ENCODE peak calls at places on chromosome 17, in nine cellular contexts. One of them, this sample, is unnamed.

GRCh38 chr17:66777689-66778225 is 57.2 kb upstream of the CACNG5 start:
- DNase-seq in effector memory CD4-positive, alpha-beta T cell: no peak
- DNase-seq in heart left ventricle: no peak
- DNase-seq in T-helper 17 cell: no peak
- DNase-seq in activated naive CD8-positive, alpha-beta T cell treated with anti-CD3 and anti-CD28 coated beads, Interleukin-2, amount 50 U/mL, for 16 hours: no peak
- DNase-seq in ovary: no peak
- DNase-seq in effector CD8-positive, alpha-beta T cell: no peak
- DNase-seq in C1 segment of cervical spinal cord: peak; percentile 13
- DNase-seq in stimulated activated naive B cell treated with anti-CD40 and anti-IgM and Interleukin-4, amounts not matched to agents 10 μg/mL and 1 μg/mL and 100 μg/mL, for 72 hours: no peak
- DNase-seq in this sample: no peak

GRCh38 chr17:17824119-17824779 is 12.5 kb downstream of the SREBF1 start:
- DNase-seq in heart left ventricle: no peak
- DNase-seq in ovary: peak; percentile 63
- DNase-seq in activated naive CD8-positive, alpha-beta T cell treated with anti-CD3 and anti-CD28 coated beads, Interleukin-2, amount 50 U/mL, for 16 hours: no peak
- DNase-seq in T-helper 17 cell: no peak
- DNase-seq in C1 segment of cervical spinal cord: no peak
- DNase-seq in effector memory CD4-positive, alpha-beta T cell: no peak
- DNase-seq in stimulated activated naive B cell treated with anti-CD40 and anti-IgM and Interleukin-4, amounts not matched to agents 10 μg/mL and 1 μg/mL and 100 μg/mL, for 72 hours: peak; percentile 46
- DNase-seq in effector CD8-positive, alpha-beta T cell: no peak
- DNase-seq in this sample: no peak

GRCh38 chr17:55818451-55819375 is 67.9 kb downstream of the PCTP start:
- DNase-seq in ovary: no peak
- DNase-seq in effector CD8-positive, alpha-beta T cell: no peak
- DNase-seq in T-helper 17 cell: no peak
- DNase-seq in activated naive CD8-positive, alpha-beta T cell treated with anti-CD3 and anti-CD28 coated beads, Interleukin-2, amount 50 U/mL, for 16 hours: no peak
- DNase-seq in effector memory CD4-positive, alpha-beta T cell: no peak
- DNase-seq in heart left ventricle: no peak
- DNase-seq in stimulated activated naive B cell treated with anti-CD40 and anti-IgM and Interleukin-4, amounts not matched to agents 10 μg/mL and 1 μg/mL and 100 μg/mL, for 72 hours: no peak
- DNase-seq in C1 segment of cervical spinal cord: no peak
- DNase-seq in this sample: no peak

GRCh38 chr17:79947351-79948031 is 88.2 kb downstream of the TBC1D16 start:
- DNase-seq in effector CD8-positive, alpha-beta T cell: no peak
- DNase-seq in effector memory CD4-positive, alpha-beta T cell: no peak
- DNase-seq in C1 segment of cervical spinal cord: no peak
- DNase-seq in ovary: peak; percentile 24
- DNase-seq in activated naive CD8-positive, alpha-beta T cell treated with anti-CD3 and anti-CD28 coated beads, Interleukin-2, amount 50 U/mL, for 16 hours: no peak
- DNase-seq in T-helper 17 cell: no peak
- DNase-seq in stimulated activated naive B cell treated with anti-CD40 and anti-IgM and Interleukin-4, amounts not matched to agents 10 μg/mL and 1 μg/mL and 100 μg/mL, for 72 hours: no peak
- DNase-seq in heart left ventricle: peak; percentile 20
- DNase-seq in this sample: no peak

GRCh38 chr17:4986951-4987766 is at the start of gene CAMTA2:
- DNase-seq in effector memory CD4-positive, alpha-beta T cell: peak; percentile 83
- DNase-seq in T-helper 17 cell: peak; percentile 79
- DNase-seq in ovary: peak; percentile 92
- DNase-seq in C1 segment of cervical spinal cord: peak; percentile 66
- DNase-seq in activated naive CD8-positive, alpha-beta T cell treated with anti-CD3 and anti-CD28 coated beads, Interleukin-2, amount 50 U/mL, for 16 hours: peak; percentile 76
- DNase-seq in effector CD8-positive, alpha-beta T cell: peak; percentile 73
- DNase-seq in heart left ventricle: peak; percentile 94
- DNase-seq in stimulated activated naive B cell treated with anti-CD40 and anti-IgM and Interleukin-4, amounts not matched to agents 10 μg/mL and 1 μg/mL and 100 μg/mL, for 72 hours: peak; percentile 71
- DNase-seq in this sample: peak; percentile 87

GRCh38 chr17:76599699-76600460 is 14.2 kb upstream of the ST6GALNAC2 start:
- DNase-seq in effector memory CD4-positive, alpha-beta T cell: no peak
- DNase-seq in effector CD8-positive, alpha-beta T cell: no peak
- DNase-seq in ovary: no peak
- DNase-seq in heart left ventricle: no peak
- DNase-seq in C1 segment of cervical spinal cord: no peak
- DNase-seq in stimulated activated naive B cell treated with anti-CD40 and anti-IgM and Interleukin-4, amounts not matched to agents 10 μg/mL and 1 μg/mL and 100 μg/mL, for 72 hours: no peak
- DNase-seq in activated naive CD8-positive, alpha-beta T cell treated with anti-CD3 and anti-CD28 coated beads, Interleukin-2, amount 50 U/mL, for 16 hours: no peak
- DNase-seq in T-helper 17 cell: no peak
- DNase-seq in this sample: no peak

GRCh38 chr17:28725166-28725659 is 820 bp downstream of the TLCD1 start:
- DNase-seq in ovary: no peak
- DNase-seq in T-helper 17 cell: no peak
- DNase-seq in C1 segment of cervical spinal cord: no peak
- DNase-seq in activated naive CD8-positive, alpha-beta T cell treated with anti-CD3 and anti-CD28 coated beads, Interleukin-2, amount 50 U/mL, for 16 hours: no peak
- DNase-seq in stimulated activated naive B cell treated with anti-CD40 and anti-IgM and Interleukin-4, amounts not matched to agents 10 μg/mL and 1 μg/mL and 100 μg/mL, for 72 hours: no peak
- DNase-seq in effector memory CD4-positive, alpha-beta T cell: no peak
- DNase-seq in heart left ventricle: no peak
- DNase-seq in effector CD8-positive, alpha-beta T cell: no peak
- DNase-seq in this sample: no peak

GRCh38 chr17:65559802-65560627 is 1.4 kb downstream of the AXIN2 start:
- DNase-seq in heart left ventricle: peak; percentile 54
- DNase-seq in C1 segment of cervical spinal cord: no peak
- DNase-seq in effector memory CD4-positive, alpha-beta T cell: peak; percentile 14
- DNase-seq in stimulated activated naive B cell treated with anti-CD40 and anti-IgM and Interleukin-4, amounts not matched to agents 10 μg/mL and 1 μg/mL and 100 μg/mL, for 72 hours: no peak
- DNase-seq in T-helper 17 cell: peak; percentile 30
- DNase-seq in effector CD8-positive, alpha-beta T cell: no peak
- DNase-seq in activated naive CD8-positive, alpha-beta T cell treated with anti-CD3 and anti-CD28 coated beads, Interleukin-2, amount 50 U/mL, for 16 hours: no peak
- DNase-seq in ovary: peak; percentile 77
- DNase-seq in this sample: no peak

GRCh38 chr17:61837175-61838051 is 25.9 kb downstream of the BRIP1 start:
- DNase-seq in effector memory CD4-positive, alpha-beta T cell: peak; percentile 20
- DNase-seq in activated naive CD8-positive, alpha-beta T cell treated with anti-CD3 and anti-CD28 coated beads, Interleukin-2, amount 50 U/mL, for 16 hours: peak; percentile 2
- DNase-seq in heart left ventricle: peak; percentile 41
- DNase-seq in T-helper 17 cell: peak; percentile 28
- DNase-seq in stimulated activated naive B cell treated with anti-CD40 and anti-IgM and Interleukin-4, amounts not matched to agents 10 μg/mL and 1 μg/mL and 100 μg/mL, for 72 hours: no peak
- DNase-seq in ovary: peak; percentile 47
- DNase-seq in effector CD8-positive, alpha-beta T cell: no peak
- DNase-seq in C1 segment of cervical spinal cord: no peak
- DNase-seq in this sample: peak; percentile 39

GRCh38 chr17:83056583-83057396 is 22.6 kb upstream of the METRNL start:
- DNase-seq in effector memory CD4-positive, alpha-beta T cell: no peak
- DNase-seq in effector CD8-positive, alpha-beta T cell: no peak
- DNase-seq in stimulated activated naive B cell treated with anti-CD40 and anti-IgM and Interleukin-4, amounts not matched to agents 10 μg/mL and 1 μg/mL and 100 μg/mL, for 72 hours: no peak
- DNase-seq in C1 segment of cervical spinal cord: no peak
- DNase-seq in activated naive CD8-positive, alpha-beta T cell treated with anti-CD3 and anti-CD28 coated beads, Interleukin-2, amount 50 U/mL, for 16 hours: no peak
- DNase-seq in heart left ventricle: no peak
- DNase-seq in T-helper 17 cell: no peak
- DNase-seq in ovary: no peak
- DNase-seq in this sample: no peak

GRCh38 chr17:80528521-80528920 is 16.1 kb upstream of the RPTOR start:
- DNase-seq in activated naive CD8-positive, alpha-beta T cell treated with anti-CD3 and anti-CD28 coated beads, Interleukin-2, amount 50 U/mL, for 16 hours: no peak
- DNase-seq in effector CD8-positive, alpha-beta T cell: no peak
- DNase-seq in stimulated activated naive B cell treated with anti-CD40 and anti-IgM and Interleukin-4, amounts not matched to agents 10 μg/mL and 1 μg/mL and 100 μg/mL, for 72 hours: no peak
- DNase-seq in T-helper 17 cell: no peak
- DNase-seq in C1 segment of cervical spinal cord: no peak
- DNase-seq in heart left ventricle: no peak
- DNase-seq in effector memory CD4-positive, alpha-beta T cell: no peak
- DNase-seq in ovary: no peak
- DNase-seq in this sample: no peak

GRCh38 chr17:81884520-81884919 is 6.9 kb downstream of the ALYREF start:
- DNase-seq in C1 segment of cervical spinal cord: no peak
- DNase-seq in T-helper 17 cell: no peak
- DNase-seq in activated naive CD8-positive, alpha-beta T cell treated with anti-CD3 and anti-CD28 coated beads, Interleukin-2, amount 50 U/mL, for 16 hours: no peak
- DNase-seq in effector CD8-positive, alpha-beta T cell: no peak
- DNase-seq in heart left ventricle: no peak
- DNase-seq in effector memory CD4-positive, alpha-beta T cell: no peak
- DNase-seq in stimulated activated naive B cell treated with anti-CD40 and anti-IgM and Interleukin-4, amounts not matched to agents 10 μg/mL and 1 μg/mL and 100 μg/mL, for 72 hours: no peak
- DNase-seq in ovary: no peak
- DNase-seq in this sample: no peak

GRCh38 chr17:76391200-76391715 is 6.8 kb downstream of the SPHK1 start:
- DNase-seq in ovary: no peak
- DNase-seq in effector memory CD4-positive, alpha-beta T cell: no peak
- DNase-seq in T-helper 17 cell: no peak
- DNase-seq in effector CD8-positive, alpha-beta T cell: no peak
- DNase-seq in heart left ventricle: no peak
- DNase-seq in C1 segment of cervical spinal cord: no peak
- DNase-seq in activated naive CD8-positive, alpha-beta T cell treated with anti-CD3 and anti-CD28 coated beads, Interleukin-2, amount 50 U/mL, for 16 hours: no peak
- DNase-seq in stimulated activated naive B cell treated with anti-CD40 and anti-IgM and Interleukin-4, amounts not matched to agents 10 μg/mL and 1 μg/mL and 100 μg/mL, for 72 hours: no peak
- DNase-seq in this sample: no peak

GRCh38 chr17:61402978-61403845 is 3.6 kb downstream of the TBX2 start:
- DNase-seq in heart left ventricle: no peak
- DNase-seq in C1 segment of cervical spinal cord: no peak
- DNase-seq in effector CD8-positive, alpha-beta T cell: no peak
- DNase-seq in ovary: peak; percentile 21
- DNase-seq in T-helper 17 cell: no peak
- DNase-seq in stimulated activated naive B cell treated with anti-CD40 and anti-IgM and Interleukin-4, amounts not matched to agents 10 μg/mL and 1 μg/mL and 100 μg/mL, for 72 hours: no peak
- DNase-seq in activated naive CD8-positive, alpha-beta T cell treated with anti-CD3 and anti-CD28 coated beads, Interleukin-2, amount 50 U/mL, for 16 hours: no peak
- DNase-seq in effector memory CD4-positive, alpha-beta T cell: no peak
- DNase-seq in this sample: no peak

GRCh38 chr17:9529033-9529748 is 46.4 kb downstream of the STX8 start:
- DNase-seq in C1 segment of cervical spinal cord: no peak
- DNase-seq in activated naive CD8-positive, alpha-beta T cell treated with anti-CD3 and anti-CD28 coated beads, Interleukin-2, amount 50 U/mL, for 16 hours: no peak
- DNase-seq in effector CD8-positive, alpha-beta T cell: no peak
- DNase-seq in ovary: no peak
- DNase-seq in heart left ventricle: no peak
- DNase-seq in effector memory CD4-positive, alpha-beta T cell: no peak
- DNase-seq in T-helper 17 cell: no peak
- DNase-seq in stimulated activated naive B cell treated with anti-CD40 and anti-IgM and Interleukin-4, amounts not matched to agents 10 μg/mL and 1 μg/mL and 100 μg/mL, for 72 hours: no peak
- DNase-seq in this sample: no peak

GRCh38 chr17:8122391-8122922 is 1.4 kb downstream of the HES7 start:
- DNase-seq in T-helper 17 cell: no peak
- DNase-seq in effector CD8-positive, alpha-beta T cell: no peak
- DNase-seq in C1 segment of cervical spinal cord: no peak
- DNase-seq in stimulated activated naive B cell treated with anti-CD40 and anti-IgM and Interleukin-4, amounts not matched to agents 10 μg/mL and 1 μg/mL and 100 μg/mL, for 72 hours: no peak
- DNase-seq in heart left ventricle: no peak
- DNase-seq in ovary: no peak
- DNase-seq in activated naive CD8-positive, alpha-beta T cell treated with anti-CD3 and anti-CD28 coated beads, Interleukin-2, amount 50 U/mL, for 16 hours: no peak
- DNase-seq in effector memory CD4-positive, alpha-beta T cell: no peak
- DNase-seq in this sample: no peak

GRCh38 chr17:46025510-46025909 is 26.5 kb downstream of the STH start:
- DNase-seq in activated naive CD8-positive, alpha-beta T cell treated with anti-CD3 and anti-CD28 coated beads, Interleukin-2, amount 50 U/mL, for 16 hours: no peak
- DNase-seq in effector memory CD4-positive, alpha-beta T cell: no peak
- DNase-seq in effector CD8-positive, alpha-beta T cell: no peak
- DNase-seq in heart left ventricle: no peak
- DNase-seq in C1 segment of cervical spinal cord: no peak
- DNase-seq in T-helper 17 cell: no peak
- DNase-seq in ovary: no peak
- DNase-seq in stimulated activated naive B cell treated with anti-CD40 and anti-IgM and Interleukin-4, amounts not matched to agents 10 μg/mL and 1 μg/mL and 100 μg/mL, for 72 hours: no peak
- DNase-seq in this sample: no peak

GRCh38 chr17:43350888-43351361 is 47.9 kb upstream of the ARL4D start:
- DNase-seq in heart left ventricle: no peak
- DNase-seq in effector memory CD4-positive, alpha-beta T cell: no peak
- DNase-seq in activated naive CD8-positive, alpha-beta T cell treated with anti-CD3 and anti-CD28 coated beads, Interleukin-2, amount 50 U/mL, for 16 hours: no peak
- DNase-seq in T-helper 17 cell: no peak
- DNase-seq in C1 segment of cervical spinal cord: no peak
- DNase-seq in effector CD8-positive, alpha-beta T cell: no peak
- DNase-seq in ovary: no peak
- DNase-seq in stimulated activated naive B cell treated with anti-CD40 and anti-IgM and Interleukin-4, amounts not matched to agents 10 μg/mL and 1 μg/mL and 100 μg/mL, for 72 hours: no peak
- DNase-seq in this sample: no peak

GRCh38 chr17:29238133-29238850 is 8.4 kb upstream of the CRYBA1 start:
- DNase-seq in activated naive CD8-positive, alpha-beta T cell treated with anti-CD3 and anti-CD28 coated beads, Interleukin-2, amount 50 U/mL, for 16 hours: no peak
- DNase-seq in C1 segment of cervical spinal cord: no peak
- DNase-seq in ovary: no peak
- DNase-seq in heart left ventricle: no peak
- DNase-seq in effector CD8-positive, alpha-beta T cell: no peak
- DNase-seq in stimulated activated naive B cell treated with anti-CD40 and anti-IgM and Interleukin-4, amounts not matched to agents 10 μg/mL and 1 μg/mL and 100 μg/mL, for 72 hours: no peak
- DNase-seq in effector memory CD4-positive, alpha-beta T cell: no peak
- DNase-seq in T-helper 17 cell: no peak
- DNase-seq in this sample: no peak

GRCh38 chr17:50649042-50649908 is 14.6 kb downstream of the ABCC3 start:
- DNase-seq in stimulated activated naive B cell treated with anti-CD40 and anti-IgM and Interleukin-4, amounts not matched to agents 10 μg/mL and 1 μg/mL and 100 μg/mL, for 72 hours: no peak
- DNase-seq in T-helper 17 cell: no peak
- DNase-seq in activated naive CD8-positive, alpha-beta T cell treated with anti-CD3 and anti-CD28 coated beads, Interleukin-2, amount 50 U/mL, for 16 hours: no peak
- DNase-seq in C1 segment of cervical spinal cord: no peak
- DNase-seq in effector CD8-positive, alpha-beta T cell: no peak
- DNase-seq in ovary: no peak
- DNase-seq in heart left ventricle: no peak
- DNase-seq in effector memory CD4-positive, alpha-beta T cell: no peak
- DNase-seq in this sample: no peak

GRCh38 chr17:31561469-31562412 is 170.3 kb downstream of the RAB11FIP4 start:
- DNase-seq in activated naive CD8-positive, alpha-beta T cell treated with anti-CD3 and anti-CD28 coated beads, Interleukin-2, amount 50 U/mL, for 16 hours: no peak
- DNase-seq in effector CD8-positive, alpha-beta T cell: no peak
- DNase-seq in effector memory CD4-positive, alpha-beta T cell: no peak
- DNase-seq in T-helper 17 cell: no peak
- DNase-seq in stimulated activated naive B cell treated with anti-CD40 and anti-IgM and Interleukin-4, amounts not matched to agents 10 μg/mL and 1 μg/mL and 100 μg/mL, for 72 hours: no peak
- DNase-seq in ovary: no peak
- DNase-seq in C1 segment of cervical spinal cord: no peak
- DNase-seq in heart left ventricle: no peak
- DNase-seq in this sample: no peak

GRCh38 chr17:59712856-59713255 is 5.4 kb downstream of the VMP1 start:
- DNase-seq in T-helper 17 cell: no peak
- DNase-seq in C1 segment of cervical spinal cord: no peak
- DNase-seq in heart left ventricle: no peak
- DNase-seq in effector memory CD4-positive, alpha-beta T cell: no peak
- DNase-seq in stimulated activated naive B cell treated with anti-CD40 and anti-IgM and Interleukin-4, amounts not matched to agents 10 μg/mL and 1 μg/mL and 100 μg/mL, for 72 hours: no peak
- DNase-seq in activated naive CD8-positive, alpha-beta T cell treated with anti-CD3 and anti-CD28 coated beads, Interleukin-2, amount 50 U/mL, for 16 hours: no peak
- DNase-seq in effector CD8-positive, alpha-beta T cell: no peak
- DNase-seq in ovary: no peak
- DNase-seq in this sample: no peak

GRCh38 chr17:41547378-41547841 is 19.3 kb upstream of the KRT19 start:
- DNase-seq in activated naive CD8-positive, alpha-beta T cell treated with anti-CD3 and anti-CD28 coated beads, Interleukin-2, amount 50 U/mL, for 16 hours: no peak
- DNase-seq in heart left ventricle: no peak
- DNase-seq in effector CD8-positive, alpha-beta T cell: no peak
- DNase-seq in T-helper 17 cell: no peak
- DNase-seq in ovary: peak; percentile 46
- DNase-seq in effector memory CD4-positive, alpha-beta T cell: no peak
- DNase-seq in stimulated activated naive B cell treated with anti-CD40 and anti-IgM and Interleukin-4, amounts not matched to agents 10 μg/mL and 1 μg/mL and 100 μg/mL, for 72 hours: no peak
- DNase-seq in C1 segment of cervical spinal cord: no peak
- DNase-seq in this sample: no peak

GRCh38 chr17:83124871-83125514 is 45.6 kb downstream of the METRNL start:
- DNase-seq in effector memory CD4-positive, alpha-beta T cell: peak; percentile 21
- DNase-seq in C1 segment of cervical spinal cord: no peak
- DNase-seq in effector CD8-positive, alpha-beta T cell: no peak
- DNase-seq in stimulated activated naive B cell treated with anti-CD40 and anti-IgM and Interleukin-4, amounts not matched to agents 10 μg/mL and 1 μg/mL and 100 μg/mL, for 72 hours: no peak
- DNase-seq in ovary: no peak
- DNase-seq in activated naive CD8-positive, alpha-beta T cell treated with anti-CD3 and anti-CD28 coated beads, Interleukin-2, amount 50 U/mL, for 16 hours: no peak
- DNase-seq in T-helper 17 cell: peak; percentile 4
- DNase-seq in heart left ventricle: peak; percentile 21
- DNase-seq in this sample: no peak

GRCh38 chr17:1643999-1644492 is 1.5 kb downstream of the SCARF1 start:
- DNase-seq in stimulated activated naive B cell treated with anti-CD40 and anti-IgM and Interleukin-4, amounts not matched to agents 10 μg/mL and 1 μg/mL and 100 μg/mL, for 72 hours: no peak
- DNase-seq in C1 segment of cervical spinal cord: no peak
- DNase-seq in heart left ventricle: no peak
- DNase-seq in effector memory CD4-positive, alpha-beta T cell: no peak
- DNase-seq in effector CD8-positive, alpha-beta T cell: no peak
- DNase-seq in activated naive CD8-positive, alpha-beta T cell treated with anti-CD3 and anti-CD28 coated beads, Interleukin-2, amount 50 U/mL, for 16 hours: no peak
- DNase-seq in T-helper 17 cell: no peak
- DNase-seq in ovary: no peak
- DNase-seq in this sample: no peak

GRCh38 chr17:77251622-77252021 is 110.9 kb downstream of the SEC14L1 start:
- DNase-seq in T-helper 17 cell: no peak
- DNase-seq in C1 segment of cervical spinal cord: no peak
- DNase-seq in heart left ventricle: no peak
- DNase-seq in stimulated activated naive B cell treated with anti-CD40 and anti-IgM and Interleukin-4, amounts not matched to agents 10 μg/mL and 1 μg/mL and 100 μg/mL, for 72 hours: no peak
- DNase-seq in ovary: no peak
- DNase-seq in effector CD8-positive, alpha-beta T cell: no peak
- DNase-seq in effector memory CD4-positive, alpha-beta T cell: no peak
- DNase-seq in activated naive CD8-positive, alpha-beta T cell treated with anti-CD3 and anti-CD28 coated beads, Interleukin-2, amount 50 U/mL, for 16 hours: no peak
- DNase-seq in this sample: no peak

GRCh38 chr17:27479838-27480237 is 23.6 kb downstream of the KSR1 start:
- DNase-seq in heart left ventricle: no peak
- DNase-seq in ovary: no peak
- DNase-seq in effector CD8-positive, alpha-beta T cell: no peak
- DNase-seq in C1 segment of cervical spinal cord: no peak
- DNase-seq in effector memory CD4-positive, alpha-beta T cell: no peak
- DNase-seq in T-helper 17 cell: no peak
- DNase-seq in stimulated activated naive B cell treated with anti-CD40 and anti-IgM and Interleukin-4, amounts not matched to agents 10 μg/mL and 1 μg/mL and 100 μg/mL, for 72 hours: no peak
- DNase-seq in activated naive CD8-positive, alpha-beta T cell treated with anti-CD3 and anti-CD28 coated beads, Interleukin-2, amount 50 U/mL, for 16 hours: no peak
- DNase-seq in this sample: no peak

GRCh38 chr17:65584604-65585521 is 23.4 kb upstream of the AXIN2 start:
- DNase-seq in effector memory CD4-positive, alpha-beta T cell: no peak
- DNase-seq in T-helper 17 cell: no peak
- DNase-seq in heart left ventricle: no peak
- DNase-seq in stimulated activated naive B cell treated with anti-CD40 and anti-IgM and Interleukin-4, amounts not matched to agents 10 μg/mL and 1 μg/mL and 100 μg/mL, for 72 hours: no peak
- DNase-seq in activated naive CD8-positive, alpha-beta T cell treated with anti-CD3 and anti-CD28 coated beads, Interleukin-2, amount 50 U/mL, for 16 hours: no peak
- DNase-seq in C1 segment of cervical spinal cord: no peak
- DNase-seq in ovary: no peak
- DNase-seq in effector CD8-positive, alpha-beta T cell: no peak
- DNase-seq in this sample: no peak

GRCh38 chr17:17445925-17446665 is 30.7 kb upstream of the MED9 start:
- DNase-seq in effector memory CD4-positive, alpha-beta T cell: no peak
- DNase-seq in heart left ventricle: no peak
- DNase-seq in ovary: no peak
- DNase-seq in C1 segment of cervical spinal cord: no peak
- DNase-seq in T-helper 17 cell: no peak
- DNase-seq in activated naive CD8-positive, alpha-beta T cell treated with anti-CD3 and anti-CD28 coated beads, Interleukin-2, amount 50 U/mL, for 16 hours: no peak
- DNase-seq in stimulated activated naive B cell treated with anti-CD40 and anti-IgM and Interleukin-4, amounts not matched to agents 10 μg/mL and 1 μg/mL and 100 μg/mL, for 72 hours: no peak
- DNase-seq in effector CD8-positive, alpha-beta T cell: no peak
- DNase-seq in this sample: no peak

GRCh38 chr17:79658811-79659207 is 48.0 kb upstream of the RBFOX3 start:
- DNase-seq in C1 segment of cervical spinal cord: no peak
- DNase-seq in T-helper 17 cell: no peak
- DNase-seq in effector CD8-positive, alpha-beta T cell: no peak
- DNase-seq in activated naive CD8-positive, alpha-beta T cell treated with anti-CD3 and anti-CD28 coated beads, Interleukin-2, amount 50 U/mL, for 16 hours: no peak
- DNase-seq in effector memory CD4-positive, alpha-beta T cell: no peak
- DNase-seq in ovary: no peak
- DNase-seq in heart left ventricle: no peak
- DNase-seq in stimulated activated naive B cell treated with anti-CD40 and anti-IgM and Interleukin-4, amounts not matched to agents 10 μg/mL and 1 μg/mL and 100 μg/mL, for 72 hours: no peak
- DNase-seq in this sample: no peak

GRCh38 chr17:600576-601301 is 113.9 kb downstream of the VPS53 start:
- DNase-seq in heart left ventricle: no peak
- DNase-seq in ovary: no peak
- DNase-seq in effector memory CD4-positive, alpha-beta T cell: no peak
- DNase-seq in C1 segment of cervical spinal cord: no peak
- DNase-seq in stimulated activated naive B cell treated with anti-CD40 and anti-IgM and Interleukin-4, amounts not matched to agents 10 μg/mL and 1 μg/mL and 100 μg/mL, for 72 hours: no peak
- DNase-seq in activated naive CD8-positive, alpha-beta T cell treated with anti-CD3 and anti-CD28 coated beads, Interleukin-2, amount 50 U/mL, for 16 hours: no peak
- DNase-seq in effector CD8-positive, alpha-beta T cell: no peak
- DNase-seq in T-helper 17 cell: no peak
- DNase-seq in this sample: no peak